ENCODE peak calls at places on chromosomes 12 and 14, in four cellular contexts. C is stimulated activated CD4-positive, alpha-beta T cell treated with anti-CD3 and anti-CD28 coated beads, Interleukin-2, amount 100 ng/mL, for 48 hours; D is putamen; I is frontal cortex. L is an unnamed sample.

GRCh38 chr14:96158735-96159134 is 45.9 kb upstream of the BDKRB2 start:
- DNase-seq in D (no peak), C (no peak), I (no peak), L (no peak)

GRCh38 chr12:12521044-12521485 is 41.6 kb downstream of the DUSP16 start:
- DNase-seq in I (no peak), D (peak), C (no peak), L (no peak)

GRCh38 chr14:71638523-71639196 is 293.6 kb upstream of the RGS6 start:
- DNase-seq in I (no peak), D (no peak), C (no peak), L (no peak)

GRCh38 chr12:101604132-101604531 is 9.4 kb downstream of the MYBPC1 start:
- DNase-seq in I (no peak), C (no peak), D (no peak), L (no peak)

GRCh38 chr12:108312885-108313203 is 26.3 kb downstream of the CMKLR1 start:
- DNase-seq in C (no peak), D (no peak), I (no peak), L (no peak)

GRCh38 chr12:116626153-116626552 is 67.0 kb downstream of the MAP1LC3B2 start:
- DNase-seq in D (no peak), I (no peak), C (no peak), L (no peak)

GRCh38 chr14:87888136-87888999 is 104.6 kb downstream of the GALC start:
- DNase-seq in C (peak), D (no peak), I (no peak), L (peak)

GRCh38 chr14:91245029-91245428 is 525 bp upstream of the GPR68 start:
- DNase-seq in I (no peak), D (no peak), C (no peak), L (peak)

GRCh38 chr12:4779749-4780148 is 59.5 kb downstream of the GALNT8 start:
- DNase-seq in C (no peak), D (no peak), I (no peak), L (no peak)

GRCh38 chr12:51986834-51987233 is 19.9 kb upstream of the TAMALIN start:
- DNase-seq in D (no peak), C (no peak), I (no peak), L (no peak)

GRCh38 chr12:102061096-102061555 is 665 bp downstream of the WASHC3 start:
- DNase-seq in C (no peak), I (no peak), D (no peak), L (no peak)

GRCh38 chr12:75834591-75834990 is 197.0 kb downstream of the PHLDA1 start:
- DNase-seq in D (no peak), C (no peak), I (no peak), L (no peak)

GRCh38 chr14:90654831-90655276 is 161.4 kb downstream of the TTC7B start:
- DNase-seq in D (no peak), C (no peak), I (no peak), L (no peak)

GRCh38 chr14:64758711-64759554 is 54.7 kb downstream of the PLEKHG3 start:
- DNase-seq in C (no peak), D (no peak), I (no peak), L (no peak)

GRCh38 chr14:28348797-28349196 is 417.8 kb upstream of the FOXG1 start:
- DNase-seq in D (no peak), I (no peak), C (no peak), L (no peak)

GRCh38 chr14:99077076-99077843 is 194.7 kb downstream of the BCL11B start:
- DNase-seq in I (no peak), D (no peak), C (no peak), L (no peak)

GRCh38 chr12:108573310-108573709 is 10.9 kb downstream of the ISCU start:
- DNase-seq in D (no peak), C (no peak), I (no peak), L (no peak)

GRCh38 chr14:93939304-93940229 is 12.4 kb downstream of the FAM181A start:
- DNase-seq in D (no peak), I (peak), C (peak), L (peak)

GRCh38 chr14:39339003-39339402 is 93.2 kb downstream of the FBXO33 start:
- DNase-seq in I (no peak), C (no peak), D (no peak), L (no peak)

GRCh38 chr12:27861428-27862167 is 81.6 kb upstream of the MANSC4 start:
- DNase-seq in I (no peak), D (no peak), C (no peak), L (no peak)

GRCh38 chr14:101408077-101408831 is 153.0 kb upstream of the DIO3 start:
- DNase-seq in C (no peak), D (peak), I (no peak), L (no peak)

GRCh38 chr12:57173089-57173488 is 25.7 kb upstream of the LRP1-AS start:
- DNase-seq in I (no peak), C (no peak), D (no peak), L (no peak)

GRCh38 chr14:23566782-23567185 is 807 bp downstream of the AP1G2 start:
- DNase-seq in D (no peak), C (no peak), I (no peak), L (no peak)

GRCh38 chr12:113436993-113437728 is 15.0 kb downstream of the SDSL start:
- DNase-seq in I (no peak), D (no peak), C (no peak), L (no peak)

GRCh38 chr14:105476937-105477658 is 2.5 kb downstream of the CRIP2 start:
- DNase-seq in D (no peak), I (no peak), C (no peak), L (no peak)

GRCh38 chr12:47413806-47414205 is 292.0 kb downstream of the RPAP3 start:
- DNase-seq in I (no peak), C (no peak), D (no peak), L (no peak)

GRCh38 chr12:132154941-132155770 is 10.9 kb downstream of the NOC4L start:
- DNase-seq in D (no peak), I (no peak), C (no peak), L (no peak)

L was measured in stimulated activated effector memory CD8-positive, alpha-beta T cell treated with anti-CD3 and anti-CD28 coated beads, Interleukin-12 subunit alpha, Interleukin-12 subunit beta, amount 100 ng/mL, for 72 hours.